ENCODE peak calls at places on chromosomes 2 and 18, in eight cellular contexts. W is HCT116, N is Peyer's patch, L is ovary, K is tibial nerve, X is uterus, D is adrenal gland, A is stomach. O is an unnamed sample.

GRCh38 chr18:48355526-48356115 is 53.6 kb downstream of the ZBTB7C start:
- DNase-seq in W (no peak), N (no peak), L (no peak), K (no peak), X (no peak), D (peak; percentile 44), A (no peak), O (no peak)

GRCh38 chr2:240619506-240620148 is 5.7 kb upstream of the GPR35 start:
- DNase-seq in W (no peak), N (peak; percentile 43), L (peak; percentile 27), K (no peak), X (peak; percentile 8), D (no peak), A (no peak), O (peak; percentile 20)

GRCh38 chr2:100629309-100629708 is 66.5 kb downstream of the PDCL3 start:
- DNase-seq in W (no peak), N (no peak), L (no peak), K (no peak), X (no peak), D (no peak), A (no peak), O (no peak)

GRCh38 chr2:215914067-215914776 is 99.1 kb downstream of the MREG start:
- DNase-seq in W (no peak), N (no peak), L (no peak), K (no peak), X (no peak), D (no peak), A (no peak), O (no peak)

GRCh38 chr18:73942081-73942625 is 205.5 kb downstream of the FBXO15 start:
- DNase-seq in W (no peak), N (no peak), L (no peak), K (no peak), X (no peak), D (no peak), A (no peak), O (no peak)

GRCh38 chr2:124112966-124113365 is 87.9 kb downstream of the CNTNAP5 start:
- DNase-seq in W (no peak), N (no peak), L (no peak), K (no peak), X (no peak), D (no peak), A (no peak), O (no peak)

GRCh38 chr2:21131861-21132260 is 8.1 kb downstream of the TDRD15 start:
- DNase-seq in W (no peak), N (no peak), L (no peak), K (no peak), X (no peak), D (no peak), A (no peak), O (no peak)

GRCh38 chr2:209147981-209148380 is 275.9 kb upstream of the MAP2 start:
- DNase-seq in W (no peak), N (no peak), L (no peak), K (no peak), X (no peak), D (no peak), A (no peak), O (no peak)

GRCh38 chr2:240618776-240619175 is 6.5 kb upstream of the GPR35 start:
- DNase-seq in W (no peak), N (no peak), L (no peak), K (no peak), X (no peak), D (no peak), A (no peak), O (no peak)

GRCh38 chr2:229783108-229783721 is 68.9 kb upstream of the DNER start:
- DNase-seq in W (no peak), N (no peak), L (no peak), K (no peak), X (no peak), D (no peak), A (no peak), O (no peak)

GRCh38 chr2:43605851-43606250 is 10.0 kb upstream of the THADA start:
- DNase-seq in W (no peak), N (no peak), L (no peak), K (no peak), X (no peak), D (no peak), A (no peak), O (no peak)

GRCh38 chr2:98465456-98466201 is 21.0 kb downstream of the INPP4A start:
- DNase-seq in W (no peak), N (peak; percentile 90), L (peak; percentile 52), K (no peak), X (peak; percentile 31), D (peak; percentile 84), A (peak; percentile 75), O (peak; percentile 84)

GRCh38 chr2:127508621-127509034 is 17.7 kb downstream of the IWS1 start:
- DNase-seq in W (peak; percentile 66), N (peak; percentile 63), L (peak; percentile 49), K (no peak), X (peak; percentile 68), D (peak; percentile 96), A (peak; percentile 53), O (peak; percentile 72)

GRCh38 chr2:160156665-160157064 is 43.4 kb downstream of the ITGB6 start:
- DNase-seq in W (no peak), N (no peak), L (no peak), K (no peak), X (no peak), D (no peak), A (no peak), O (no peak)

GRCh38 chr2:160157861-160158813 is 41.9 kb downstream of the ITGB6 start:
- DNase-seq in W (no peak), N (no peak), L (no peak), K (no peak), X (no peak), D (no peak), A (no peak), O (no peak)

GRCh38 chr2:160156084-160156483 is 44.0 kb downstream of the ITGB6 start:
- DNase-seq in W (no peak), N (no peak), L (no peak), K (no peak), X (no peak), D (no peak), A (no peak), O (no peak)
- TF ChIP-seq CTCF in W (peak; percentile 29), N (no peak), L (no peak), K (no peak), X (no peak), D (no peak), A (no peak), O (no peak)

GRCh38 chr18:58223717-58224424 is 179.8 kb downstream of the NEDD4L start:
- DNase-seq in W (peak; percentile 76), N (peak; percentile 77), L (no peak), K (no peak), X (peak; percentile 47), D (peak; percentile 88), A (peak; percentile 85), O (no peak)

GRCh38 chr18:58226476-58226875 is 182.4 kb downstream of the NEDD4L start:
- DNase-seq in W (no peak), N (no peak), L (no peak), K (no peak), X (no peak), D (no peak), A (peak; percentile 22), O (no peak)

GRCh38 chr18:58222439-58223125 is 178.6 kb downstream of the NEDD4L start:
- DNase-seq in W (no peak), N (no peak), L (no peak), K (no peak), X (no peak), D (no peak), A (no peak), O (no peak)

GRCh38 chr18:58225101-58225500 is 181.1 kb downstream of the NEDD4L start:
- DNase-seq in W (no peak), N (no peak), L (no peak), K (no peak), X (no peak), D (no peak), A (no peak), O (no peak)

GRCh38 chr18:58224425-58224750 is 180.4 kb downstream of the NEDD4L start:
- DNase-seq in W (no peak), N (no peak), L (no peak), K (no peak), X (no peak), D (no peak), A (no peak), O (no peak)
- H3K27ac ChIP-seq in W (peak overlapping the region; percentile 58), N (peak overlapping the region; percentile 28), L (no peak overlapping the region), K (no peak overlapping the region), X (peak overlapping the region; percentile 58), D (peak overlapping the region; percentile 86), A (peak overlapping the region; percentile 93), O (peak overlapping the region; percentile 74)

GRCh38 chr18:14936313-14936712 is 188.3 kb downstream of the ANKRD30B start:
- DNase-seq in W (no peak), N (peak; percentile 87), L (no peak), K (no peak), X (no peak), D (no peak), A (no peak), O (no peak)
- TF ChIP-seq POLR2A in W (no peak), N (peak; percentile 32), L (no peak), K (no peak), X (no peak), D (no peak), A (no peak), O (no peak)

DNA sequence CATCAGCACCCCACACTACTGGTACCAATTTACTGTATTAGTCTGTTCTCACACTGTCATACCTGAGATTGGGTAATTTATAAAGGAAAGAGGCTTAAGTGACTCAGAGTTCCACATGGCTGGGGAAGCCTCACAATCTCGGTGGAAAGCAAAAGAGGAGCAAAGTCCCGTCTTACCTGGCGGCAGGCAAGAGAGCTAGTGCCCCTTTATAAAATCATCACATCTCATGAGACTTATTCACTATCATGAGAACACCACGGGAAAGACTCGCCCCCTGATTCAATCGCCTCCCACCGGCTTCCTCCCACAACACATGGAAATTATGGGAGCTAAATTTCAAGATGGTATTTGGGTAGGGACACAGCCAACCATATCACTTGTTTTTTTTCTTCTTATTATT is 717.2 kb downstream of the TRIB2 start:
- DNase-seq in W (no peak), N (no peak), L (no peak), K (no peak), X (no peak), D (no peak), A (no peak), O (no peak)
- TF ChIP-seq CTCF in W (no peak), N (no peak), L (no peak), K (no peak), X (no peak), D (no peak), A (no peak), O (no peak)

O was measured in heart left ventricle.